ENCODE peak calls at places on chromosomes 13 and 19, in four cellular contexts. One of them, this sample, is unnamed.

GRCh38 chr13:108561152-108561551 is 68.3 kb upstream of the MYO16 start:
- DNase-seq in NB4: no peak
- DNase-seq in esophagus muscularis mucosa: no peak
- DNase-seq in heart left ventricle: no peak
- DNase-seq in this sample: no peak

GRCh38 chr13:74708629-74709028 is 574.4 kb upstream of the KLF12 start:
- DNase-seq in NB4: no peak
- DNase-seq in esophagus muscularis mucosa: no peak
- DNase-seq in heart left ventricle: no peak
- DNase-seq in this sample: no peak

GRCh38 chr19:1408300-1409203 is 1.2 kb downstream of the DAZAP1 start:
- DNase-seq in NB4: peak
- DNase-seq in esophagus muscularis mucosa: no peak
- DNase-seq in heart left ventricle: no peak
- DNase-seq in this sample: no peak

GRCh38 chr13:114319441-114319871 is 5.2 kb downstream of the CHAMP1 start:
- DNase-seq in NB4: no peak
- DNase-seq in esophagus muscularis mucosa: no peak
- DNase-seq in heart left ventricle: no peak
- DNase-seq in this sample: no peak

GRCh38 chr19:45591004-45591637 is 6.5 kb upstream of the OPA3 start:
- DNase-seq in NB4: peak
- DNase-seq in esophagus muscularis mucosa: no peak
- DNase-seq in heart left ventricle: no peak
- DNase-seq in this sample: no peak

GRCh38 chr19:28878862-28879566 is 333.9 kb downstream of the UQCRFS1 start:
- DNase-seq in NB4: peak
- DNase-seq in esophagus muscularis mucosa: no peak
- DNase-seq in heart left ventricle: peak
- DNase-seq in this sample: no peak

GRCh38 chr13:112453207-112453829 is 77.2 kb downstream of the SPACA7 start:
- DNase-seq in NB4: no peak
- DNase-seq in esophagus muscularis mucosa: peak
- DNase-seq in heart left ventricle: no peak
- DNase-seq in this sample: peak

GRCh38 chr19:56097306-56097705 is 23.8 kb downstream of the ZNF787 start:
- DNase-seq in NB4: no peak
- DNase-seq in esophagus muscularis mucosa: no peak
- DNase-seq in heart left ventricle: no peak
- DNase-seq in this sample: no peak

GRCh38 chr13:113506025-113506685 is 15.6 kb upstream of the DCUN1D2 start:
- DNase-seq in NB4: peak
- DNase-seq in esophagus muscularis mucosa: no peak
- DNase-seq in heart left ventricle: no peak
- DNase-seq in this sample: no peak

GRCh38 chr13:50441141-50441540 is 402.4 kb downstream of the DLEU7 start:
- DNase-seq in NB4: no peak
- DNase-seq in esophagus muscularis mucosa: no peak
- DNase-seq in heart left ventricle: no peak
- DNase-seq in this sample: no peak

GRCh38 chr13:44079413-44080205 is 199.9 kb downstream of the LACC1 start:
- DNase-seq in NB4: no peak
- DNase-seq in esophagus muscularis mucosa: no peak
- DNase-seq in heart left ventricle: no peak
- DNase-seq in this sample: no peak

GRCh38 chr19:30890033-30890432 is 459.2 kb downstream of the TSHZ3 start:
- DNase-seq in NB4: no peak
- DNase-seq in esophagus muscularis mucosa: no peak
- DNase-seq in heart left ventricle: no peak
- DNase-seq in this sample: no peak

GRCh38 chr13:113471844-113472243 is 18.6 kb upstream of the ADPRHL1 start:
- DNase-seq in NB4: no peak
- DNase-seq in esophagus muscularis mucosa: peak
- DNase-seq in heart left ventricle: no peak
- DNase-seq in this sample: no peak

GRCh38 chr19:49534632-49535385 is 7.0 kb downstream of the RCN3 start:
- DNase-seq in NB4: peak
- DNase-seq in esophagus muscularis mucosa: no peak
- DNase-seq in heart left ventricle: no peak
- DNase-seq in this sample: no peak

GRCh38 chr19:46732172-46732938 is 13.5 kb upstream of the FKRP start:
- DNase-seq in NB4: peak
- DNase-seq in esophagus muscularis mucosa: no peak
- DNase-seq in heart left ventricle: no peak
- DNase-seq in this sample: no peak

GRCh38 chr13:71626396-71626795 is 240.6 kb downstream of the DACH1 start:
- DNase-seq in NB4: no peak
- DNase-seq in esophagus muscularis mucosa: no peak
- DNase-seq in heart left ventricle: no peak
- DNase-seq in this sample: no peak

GRCh38 chr13:71624641-71625040 is 242.4 kb downstream of the DACH1 start:
- DNase-seq in NB4: no peak
- DNase-seq in esophagus muscularis mucosa: no peak
- DNase-seq in heart left ventricle: no peak
- DNase-seq in this sample: no peak

GRCh38 chr13:71625183-71625582 is 241.8 kb downstream of the DACH1 start:
- DNase-seq in NB4: no peak
- DNase-seq in esophagus muscularis mucosa: no peak
- DNase-seq in heart left ventricle: no peak
- DNase-seq in this sample: no peak

GRCh38 chr13:71629167-71629566 is 237.8 kb downstream of the DACH1 start:
- DNase-seq in NB4: no peak
- DNase-seq in esophagus muscularis mucosa: no peak
- DNase-seq in heart left ventricle: no peak
- DNase-seq in this sample: no peak

DNA sequence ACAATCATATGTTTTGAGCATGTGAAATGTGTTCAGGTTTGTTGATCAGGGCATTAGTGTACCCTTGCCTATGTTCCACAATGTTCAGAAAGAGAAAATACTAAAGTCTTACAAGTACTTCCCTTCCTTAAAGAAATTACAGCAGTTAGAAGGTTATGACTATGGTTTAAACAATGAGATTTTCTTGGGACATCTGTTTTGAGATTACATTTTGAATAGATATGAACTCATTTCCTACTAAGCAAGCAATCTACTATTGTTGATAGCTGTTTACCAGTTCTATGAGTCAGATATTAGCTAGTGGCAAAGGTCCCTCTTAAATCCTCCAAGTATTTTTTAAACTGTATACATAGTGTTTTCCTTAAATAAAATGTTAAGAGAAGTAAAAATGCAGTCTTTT is 241.3 kb downstream of the DACH1 start:
- DNase-seq in NB4: no peak
- DNase-seq in esophagus muscularis mucosa: no peak
- DNase-seq in heart left ventricle: no peak
- DNase-seq in this sample: no peak
- H3K4me3 ChIP-seq in NB4: no peak
- H3K4me3 ChIP-seq in esophagus muscularis mucosa: no peak
- H3K4me3 ChIP-seq in heart left ventricle: no peak
- H3K4me3 ChIP-seq in this sample: no peak

GRCh38 chr13:51524312-51524711 is 60.0 kb upstream of the WDFY2 start:
- DNase-seq in NB4: no peak
- DNase-seq in esophagus muscularis mucosa: no peak
- DNase-seq in heart left ventricle: no peak
- DNase-seq in this sample: no peak
- TF ChIP-seq POLR2A in NB4: no peak
- TF ChIP-seq POLR2A in esophagus muscularis mucosa: no peak
- TF ChIP-seq POLR2A in heart left ventricle: no peak
- TF ChIP-seq POLR2A in this sample: no peak

GRCh38 chr13:98658131-98658530 is 81.2 kb upstream of the STK24 start:
- DNase-seq in NB4: no peak
- DNase-seq in esophagus muscularis mucosa: no peak
- DNase-seq in heart left ventricle: peak
- DNase-seq in this sample: no peak

GRCh38 chr13:98657506-98658085 is 80.7 kb upstream of the STK24 start:
- DNase-seq in NB4: no peak
- DNase-seq in esophagus muscularis mucosa: no peak
- DNase-seq in heart left ventricle: no peak
- DNase-seq in this sample: no peak

GRCh38 chr13:98653471-98653985 is 76.6 kb upstream of the STK24 start:
- DNase-seq in NB4: peak
- DNase-seq in esophagus muscularis mucosa: no peak
- DNase-seq in heart left ventricle: peak
- DNase-seq in this sample: no peak

GRCh38 chr13:98652721-98653470 is 76.0 kb upstream of the STK24 start:
- DNase-seq in NB4: no peak
- DNase-seq in esophagus muscularis mucosa: no peak
- DNase-seq in heart left ventricle: no peak
- DNase-seq in this sample: no peak

GRCh38 chr13:98656223-98656622 is 79.3 kb upstream of the STK24 start:
- DNase-seq in NB4: no peak
- DNase-seq in esophagus muscularis mucosa: no peak
- DNase-seq in heart left ventricle: no peak
- DNase-seq in this sample: no peak
- TF ChIP-seq CTCF in NB4: no peak
- TF ChIP-seq CTCF in esophagus muscularis mucosa: no peak
- TF ChIP-seq CTCF in heart left ventricle: no peak
- TF ChIP-seq CTCF in this sample: no peak

GRCh38 chr13:35702316-35702715 is 225.8 kb upstream of the MAB21L1 start:
- DNase-seq in NB4: no peak
- DNase-seq in esophagus muscularis mucosa: no peak
- DNase-seq in heart left ventricle: no peak
- DNase-seq in this sample: no peak

GRCh38 chr13:35697281-35697680 is 220.8 kb upstream of the MAB21L1 start:
- DNase-seq in NB4: no peak
- DNase-seq in esophagus muscularis mucosa: no peak
- DNase-seq in heart left ventricle: no peak
- DNase-seq in this sample: no peak

GRCh38 chr13:35700661-35701060 is 224.2 kb upstream of the MAB21L1 start:
- DNase-seq in NB4: no peak
- DNase-seq in esophagus muscularis mucosa: no peak
- DNase-seq in heart left ventricle: no peak
- DNase-seq in this sample: no peak

GRCh38 chr13:35699805-35700204 is 223.3 kb upstream of the MAB21L1 start:
- DNase-seq in NB4: no peak
- DNase-seq in esophagus muscularis mucosa: no peak
- DNase-seq in heart left ventricle: no peak
- DNase-seq in this sample: no peak

GRCh38 chr13:35699181-35699580 is 222.7 kb upstream of the MAB21L1 start:
- DNase-seq in NB4: no peak
- DNase-seq in esophagus muscularis mucosa: no peak
- DNase-seq in heart left ventricle: no peak
- DNase-seq in this sample: no peak
- H3K4me3 ChIP-seq in NB4: no peak
- H3K4me3 ChIP-seq in esophagus muscularis mucosa: peak
- H3K4me3 ChIP-seq in heart left ventricle: no peak
- H3K4me3 ChIP-seq in this sample: no peak

DNA sequence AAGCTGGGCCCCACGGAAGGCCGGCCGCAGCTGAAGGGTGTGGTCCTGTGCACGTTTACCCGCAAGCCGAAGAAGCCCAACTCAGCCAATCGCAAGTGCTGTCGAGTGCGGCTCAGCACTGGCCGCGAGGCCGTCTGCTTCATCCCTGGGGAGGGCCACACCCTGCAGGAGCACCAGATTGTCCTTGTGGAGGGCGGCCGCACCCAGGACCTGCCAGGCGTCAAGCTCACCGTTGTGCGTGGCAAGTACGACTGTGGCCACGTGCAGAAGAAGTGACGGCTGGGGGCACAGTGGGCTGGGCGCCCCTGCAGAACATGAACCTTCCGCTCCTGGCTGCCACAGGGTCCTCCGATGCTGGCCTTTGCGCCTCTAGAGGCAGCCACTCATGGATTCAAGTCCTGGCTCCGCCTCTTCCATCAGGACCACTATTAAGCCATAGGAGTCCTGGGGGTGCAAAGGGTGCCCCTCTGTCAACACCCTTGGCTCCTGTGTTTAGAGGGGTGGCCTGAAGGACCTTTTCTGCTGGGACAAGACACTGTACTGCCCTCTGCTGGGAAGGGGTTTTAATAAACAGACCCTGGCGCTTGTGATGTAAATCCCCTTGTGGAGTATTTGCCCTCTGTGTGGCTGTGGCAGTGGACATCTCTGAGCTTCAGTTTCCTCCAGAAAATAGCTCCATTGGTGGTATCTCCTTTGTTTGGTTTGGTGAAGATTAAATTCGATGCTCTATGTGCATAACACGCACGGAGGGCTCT is 1.9 kb downstream of the MRPS12 start:
- DNase-seq in NB4: peak
- DNase-seq in esophagus muscularis mucosa: no peak
- DNase-seq in heart left ventricle: no peak
- DNase-seq in this sample: no peak
- TF ChIP-seq POLR2A in NB4: no peak
- TF ChIP-seq POLR2A in esophagus muscularis mucosa: no peak
- TF ChIP-seq POLR2A in heart left ventricle: no peak
- TF ChIP-seq POLR2A in this sample: no peak